ENCODE peak calls at places on chromosomes 11 and 22, in seven cellular contexts. Q is Peyer's patch, K is ovary, C is tibial nerve, L is GM12878, B is A549, E is upper lobe of left lung. F is an unnamed sample.

GRCh38 chr11:84468255-84468654 is 1158.9 kb downstream of the DLG2 start:
- DNase-seq in Q (no peak), K (no peak), C (no peak), L (no peak), B (no peak), E (no peak), F (no peak)

GRCh38 chr11:34068098-34068497 is 16.6 kb downstream of the CAPRIN1 start:
- DNase-seq in Q (no peak), K (no peak), C (no peak), L (no peak), B (no peak), E (no peak), F (no peak)

GRCh38 chr11:45906096-45906682 is 882 bp downstream of the FREY1 start:
- DNase-seq in Q (no peak), K (no peak), C (no peak), L (no peak), B (no peak), E (peak; percentile 61), F (no peak)

GRCh38 chr11:70481625-70482528 is 83.5 kb downstream of the CTTN start:
- DNase-seq in Q (no peak), K (no peak), C (no peak), L (no peak), B (peak; percentile 64), E (no peak), F (no peak)

GRCh38 chr11:78231962-78232459 is 43.3 kb downstream of the USP35 start:
- DNase-seq in Q (no peak), K (no peak), C (no peak), L (no peak), B (no peak), E (no peak), F (no peak)

GRCh38 chr11:67303989-67304411 is 670 bp downstream of the SSH3 start:
- DNase-seq in Q (no peak), K (no peak), C (no peak), L (no peak), B (no peak), E (peak; percentile 86), F (peak; percentile 90)

GRCh38 chr11:46250071-46251052 is 27.1 kb upstream of the CREB3L1 start:
- DNase-seq in Q (no peak), K (no peak), C (no peak), L (no peak), B (no peak), E (no peak), F (no peak)

GRCh38 chr11:2521681-2522630 is 77.1 kb downstream of the KCNQ1 start:
- DNase-seq in Q (peak; percentile 12), K (no peak), C (peak; percentile 2), L (no peak), B (no peak), E (peak; percentile 68), F (peak; percentile 82)

GRCh38 chr22:39481595-39481994 is 20.5 kb upstream of the MIEF1 start:
- DNase-seq in Q (no peak), K (no peak), C (no peak), L (no peak), B (no peak), E (no peak), F (no peak)

GRCh38 chr11:68659158-68659921 is 25.0 kb upstream of the GAL start:
- DNase-seq in Q (no peak), K (peak; percentile 89), C (peak; percentile 75), L (no peak), B (peak; percentile 55), E (peak; percentile 62), F (peak; percentile 53)

GRCh38 chr22:24146190-24146616 is 35.1 kb upstream of the SUSD2 start:
- DNase-seq in Q (peak; percentile 86), K (peak; percentile 57), C (no peak), L (no peak), B (peak; percentile 22), E (no peak), F (no peak)

GRCh38 chr11:102664001-102664752 is 39.0 kb upstream of the MMP20 start:
- DNase-seq in Q (no peak), K (no peak), C (no peak), L (no peak), B (no peak), E (peak; percentile 10), F (no peak)

GRCh38 chr22:46102159-46102558 is 48.2 kb upstream of the PPARA start:
- DNase-seq in Q (no peak), K (no peak), C (no peak), L (no peak), B (no peak), E (peak; percentile 69), F (no peak)

GRCh38 chr22:44811141-44811540 is 58.8 kb downstream of the ARHGAP8 start:
- DNase-seq in Q (no peak), K (no peak), C (no peak), L (no peak), B (no peak), E (no peak), F (no peak)

GRCh38 chr11:68843052-68843561 is 1.4 kb upstream of the CPT1A start:
- DNase-seq in Q (peak; percentile 72), K (no peak), C (no peak), L (no peak), B (no peak), E (no peak), F (no peak)

GRCh38 chr11:17552041-17552355 is 4.9 kb downstream of the OTOG start:
- DNase-seq in Q (no peak), K (no peak), C (no peak), L (no peak), B (no peak), E (no peak), F (no peak)

GRCh38 chr11:66523611-66524010 is 13.2 kb downstream of the BBS1 start:
- DNase-seq in Q (no peak), K (no peak), C (no peak), L (no peak), B (no peak), E (no peak), F (no peak)

GRCh38 chr11:14518820-14519219 is 1.4 kb downstream of the PSMA1 start:
- DNase-seq in Q (no peak), K (no peak), C (no peak), L (no peak), B (no peak), E (no peak), F (no peak)

GRCh38 chr11:14520902-14521151 is 641 bp upstream of the PSMA1 start:
- DNase-seq in Q (no peak), K (no peak), C (no peak), L (no peak), B (no peak), E (no peak), F (no peak)

GRCh38 chr11:14519692-14520085 is 497 bp downstream of the PSMA1 start:
- DNase-seq in Q (no peak), K (no peak), C (no peak), L (peak; percentile 9), B (no peak), E (no peak), F (no peak)

GRCh38 chr11:14522245-14522644 is 2.1 kb upstream of the PSMA1 start:
- DNase-seq in Q (no peak), K (no peak), C (no peak), L (no peak), B (no peak), E (no peak), F (no peak)

DNA sequence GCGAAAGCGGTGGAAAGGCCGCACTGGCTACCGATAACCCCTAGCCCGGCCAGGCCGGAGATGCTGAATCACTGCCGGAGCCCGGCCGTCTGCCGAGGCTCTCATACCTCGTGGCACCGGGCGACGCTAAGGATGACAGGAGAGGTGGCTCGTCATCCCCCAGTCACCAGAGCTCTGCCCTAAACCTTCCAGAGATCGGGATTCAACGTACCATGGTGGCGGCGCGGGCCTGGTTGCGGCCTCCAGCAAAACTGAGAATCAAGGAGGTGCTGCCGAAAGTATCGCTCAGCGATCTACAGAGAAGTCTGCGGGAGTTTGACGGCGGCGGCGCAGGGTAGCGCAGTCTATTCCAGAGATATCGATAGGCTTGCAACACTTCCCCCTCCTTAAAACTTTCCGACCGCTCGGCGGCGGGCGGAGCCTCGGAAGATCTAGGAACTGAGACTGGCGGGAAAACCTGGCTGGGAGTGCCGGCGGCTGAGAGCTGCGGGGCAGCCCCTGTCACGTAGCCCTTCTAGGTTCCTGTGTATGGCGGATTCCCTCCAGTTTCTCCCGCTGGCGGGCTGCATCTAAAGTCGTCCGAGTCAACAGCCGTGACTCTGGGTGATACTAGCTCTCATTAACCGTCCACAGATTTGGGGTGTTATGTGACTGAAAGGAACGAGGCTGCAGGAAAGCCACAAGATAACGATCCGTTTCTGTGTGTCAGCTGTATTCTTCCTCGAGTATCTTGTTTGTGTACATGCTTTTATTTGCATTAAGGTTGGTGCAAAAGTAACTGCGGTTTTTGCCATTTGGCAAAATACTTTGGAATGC is at the start of gene PSMA1:
- DNase-seq in Q (peak; percentile 94), K (peak; percentile 87), C (peak; percentile 89), L (peak; percentile 76), B (peak; percentile 91), E (peak; percentile 95), F (peak; percentile 99)
- TF ChIP-seq POLR2A in Q (peak; percentile 77), K (peak; percentile 41), C (peak; percentile 68), L (peak; percentile 92), B (peak; percentile 48), E (peak; percentile 78), F (no peak)

GRCh38 chr11:894575-895201 is 15.9 kb downstream of the CHID1 start:
- DNase-seq in Q (no peak), K (no peak), C (no peak), L (no peak), B (no peak), E (no peak), F (no peak)

GRCh38 chr11:889686-890475 is 20.7 kb downstream of the CHID1 start:
- DNase-seq in Q (no peak), K (no peak), C (no peak), L (no peak), B (no peak), E (peak; percentile 80), F (no peak)

GRCh38 chr11:890794-891600 is 19.6 kb downstream of the CHID1 start:
- DNase-seq in Q (no peak), K (no peak), C (no peak), L (no peak), B (no peak), E (peak; percentile 74), F (no peak)

GRCh38 chr11:893008-893654 is 17.5 kb downstream of the CHID1 start:
- DNase-seq in Q (no peak), K (no peak), C (no peak), L (no peak), B (no peak), E (peak; percentile 66), F (no peak)

GRCh38 chr11:892106-892505 is 18.5 kb downstream of the CHID1 start:
- DNase-seq in Q (no peak), K (no peak), C (no peak), L (no peak), B (no peak), E (peak; percentile 56), F (no peak)
- TF ChIP-seq CTCF in Q (no peak), K (no peak), C (no peak), L (no peak), B (no peak), E (no peak), F (no peak)

GRCh38 chr22:47835726-47836125 is 1073.3 kb downstream of the TBC1D22A start:
- DNase-seq in Q (no peak), K (no peak), C (no peak), L (no peak), B (no peak), E (no peak), F (no peak)
- H3K4me3 ChIP-seq in Q (no peak overlapping the region), K (no peak overlapping the region), C (no peak overlapping the region), L (no peak overlapping the region), B (no peak overlapping the region), E (no peak overlapping the region), F (no peak overlapping the region)

DNA sequence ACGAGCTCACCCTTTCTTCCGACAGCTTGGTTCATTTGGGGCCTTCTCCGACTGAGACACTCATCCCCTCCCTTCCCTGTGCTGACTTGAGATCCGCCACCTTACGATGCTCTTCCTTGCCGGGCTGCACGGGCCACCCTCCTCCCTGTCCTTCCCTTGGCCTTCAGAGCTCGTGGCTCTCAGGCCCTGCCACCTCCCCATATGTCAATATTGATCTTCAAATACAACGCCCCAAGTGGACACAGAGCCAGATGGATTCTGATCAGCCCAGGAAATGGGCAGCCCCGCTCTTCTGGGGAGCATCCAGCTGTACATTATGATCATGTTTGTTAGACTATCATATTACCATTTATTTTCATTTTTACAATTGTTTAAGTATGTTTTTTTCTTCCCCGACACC is 812.8 kb downstream of the TBC1D22A start:
- DNase-seq in Q (no peak), K (no peak), C (no peak), L (no peak), B (no peak), E (no peak), F (peak; percentile 43)
- TF ChIP-seq POLR2A in Q (no peak), K (no peak), C (no peak), L (no peak), B (no peak), E (no peak), F (no peak)

F was measured in lower leg skin.